ENCODE peak calls at places on chromosomes 16 and 17, in four cellular contexts. H, R, F and Z are unnamed samples. For H3K4me1, the result is how much of the 10 kb centered on the place peaks cover.

GRCh38 chr16:1054660-1055556 is 17.6 kb upstream of the SSTR5 start:
- DNase-seq in F (no peak), H (no peak), R (peak), Z (no peak)

GRCh38 chr16:15552507-15552906 is 90.4 kb downstream of the MARF1 start:
- DNase-seq in F (no peak), R (no peak), H (no peak), Z (no peak)

GRCh38 chr16:67341250-67341649 is 14.6 kb downstream of the LRRC36 start:
- DNase-seq in F (no peak), H (no peak), R (no peak), Z (no peak)

GRCh38 chr16:375212-375611 is 4.9 kb upstream of the MRPL28 start:
- DNase-seq in R (no peak), F (no peak), H (no peak), Z (no peak)

GRCh38 chr17:385195-385835 is 32.7 kb upstream of the RPH3AL start:
- DNase-seq in F (peak), R (no peak), H (peak), Z (no peak)

GRCh38 chr16:5041604-5042133 is 7.9 kb upstream of the NAGPA start:
- DNase-seq in R (peak), F (no peak), H (no peak), Z (no peak)

GRCh38 chr16:50765866-50766265 is 24.0 kb downstream of the CYLD start:
- DNase-seq in F (no peak), H (no peak), R (no peak), Z (no peak)

GRCh38 chr17:77145635-77146632 is 5.2 kb downstream of the SEC14L1 start:
- DNase-seq in R (peak), F (no peak), H (peak), Z (no peak)

GRCh38 chr17:2292100-2292499 is 11.5 kb downstream of the SMG6 start:
- DNase-seq in H (no peak), R (peak), F (no peak), Z (no peak)

GRCh38 chr16:64627288-64627687 is 494.6 kb downstream of the CDH11 start:
- DNase-seq in H (no peak), F (no peak), R (no peak), Z (no peak)

GRCh38 chr16:901715-902601 is 68.8 kb downstream of the LMF1 start:
- DNase-seq in F (no peak), H (no peak), R (no peak), Z (no peak)

GRCh38 chr16:56257260-56257659 is 66.0 kb downstream of the GNAO1 start:
- DNase-seq in F (peak), H (peak), R (peak), Z (no peak)

GRCh38 chr16:11585460-11586374 is 1.0 kb downstream of the LITAF start:
- DNase-seq in H (no peak), R (peak), F (peak), Z (no peak)

GRCh38 chr17:8255499-8255898 is 6.4 kb downstream of the PFAS start:
- DNase-seq in H (no peak), F (no peak), R (no peak), Z (no peak)

GRCh38 chr17:73192219-73192893 is 499 bp upstream of the COG1 start:
- DNase-seq in F (peak), H (peak), R (peak), Z (peak)

GRCh38 chr16:63426275-63426870 is 1390.1 kb upstream of the CDH8 start:
- DNase-seq in R (no peak), H (no peak), F (no peak), Z (no peak)

GRCh38 chr16:15598648-15599190 is 44.2 kb downstream of the MARF1 start:
- DNase-seq in F (no peak), R (no peak), H (peak), Z (no peak)

GRCh38 chr17:43094129-43094834 is 30.9 kb downstream of the BRCA1 start:
- DNase-seq in R (peak), F (no peak), H (no peak), Z (no peak)

GRCh38 chr17:48048321-48049140 is at the start of gene NFE2L1:
- DNase-seq in R (peak), F (peak), H (peak), Z (peak)

GRCh38 chr17:48047741-48048320 is 328 bp upstream of the NFE2L1 start:
- DNase-seq in H (peak), F (peak), R (peak), Z (peak)

GRCh38 chr17:48046296-48046695 is 1.9 kb upstream of the NFE2L1 start:
- DNase-seq in H (no peak), F (no peak), R (no peak), Z (no peak)

GRCh38 chr17:48045270-48046001 is 2.7 kb upstream of the NFE2L1 start:
- DNase-seq in H (no peak), R (no peak), F (no peak), Z (no peak)

DNA sequence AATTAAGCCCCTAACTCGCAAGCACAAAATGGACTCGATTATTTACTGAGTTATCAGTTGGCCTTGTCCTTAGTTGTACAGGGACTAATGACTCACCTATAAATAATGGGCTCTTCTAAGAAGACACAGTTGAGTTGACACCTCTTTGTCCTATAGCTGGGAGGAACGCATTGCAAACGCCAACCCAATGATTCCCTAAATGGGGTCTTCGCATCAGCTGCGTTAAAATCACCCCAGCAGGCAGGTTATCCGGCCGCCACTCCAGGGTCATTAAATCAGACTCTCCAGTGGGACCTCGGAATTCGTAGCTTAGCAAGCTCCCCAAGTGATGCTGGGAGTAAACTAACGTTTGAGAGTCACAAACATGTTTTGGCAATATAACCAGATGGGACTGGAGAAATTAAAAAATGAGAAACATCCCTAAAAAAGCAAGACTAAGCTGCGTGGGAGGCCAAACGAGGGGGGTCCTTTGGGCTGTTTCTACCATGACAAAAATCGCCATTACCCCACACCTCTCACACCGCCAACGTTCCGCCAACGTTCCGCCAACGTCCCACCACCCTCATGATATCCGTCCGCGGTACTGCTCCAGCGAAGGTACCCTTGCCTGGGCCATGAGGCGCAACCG is 932 bp upstream of the NFE2L1 start:
- DNase-seq in F (no peak), H (peak), R (no peak), Z (no peak)
- TF ChIP-seq POLR2A in F (no peak), H (no peak), R (no peak), Z (no peak)

GRCh38 chr16:2967211-2967631 is 1.9 kb upstream of the PAQR4 start:
- DNase-seq in H (no peak), F (no peak), R (no peak), Z (no peak)
- H3K4me1 ChIP-seq in H (under half), F (under half), R (under half), Z (half or more)

DNA sequence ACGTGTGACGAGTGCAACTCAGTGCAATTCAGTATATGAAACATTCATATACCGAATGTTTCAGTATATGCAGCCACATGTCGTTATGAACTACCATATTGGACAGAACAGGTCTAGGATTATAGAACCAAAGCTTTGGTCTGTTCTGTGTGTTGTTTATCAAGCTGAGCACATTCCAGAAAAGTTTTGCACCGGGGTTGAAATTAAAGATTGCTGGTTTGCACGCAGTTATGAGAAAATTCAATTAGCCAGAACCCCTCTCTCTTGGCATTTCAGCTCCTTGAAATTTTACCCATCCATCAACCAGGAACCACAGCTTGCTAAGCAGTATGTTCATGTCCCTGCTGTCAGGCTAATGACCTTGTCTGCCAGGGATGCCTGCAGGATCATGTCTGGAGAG is 9.5 kb downstream of the KRT32 start:
- DNase-seq in F (no peak), R (no peak), H (no peak), Z (no peak)
- TF ChIP-seq POLR2A in F (no peak), R (no peak), H (no peak), Z (no peak)

GRCh38 chr17:45308840-45309239 is 8.0 kb downstream of the MAP3K14 start:
- DNase-seq in R (no peak), F (no peak), H (no peak), Z (no peak)
- H3K4me1 ChIP-seq in R (under half), F (under half), H (under half), Z (half or more)

GRCh38 chr17:17476865-17477467 is at the start of gene MED9:
- DNase-seq in F (peak), R (peak), H (peak), Z (peak)
- TF ChIP-seq POLR2A in F (peak), R (peak), H (peak), Z (peak)

DNA sequence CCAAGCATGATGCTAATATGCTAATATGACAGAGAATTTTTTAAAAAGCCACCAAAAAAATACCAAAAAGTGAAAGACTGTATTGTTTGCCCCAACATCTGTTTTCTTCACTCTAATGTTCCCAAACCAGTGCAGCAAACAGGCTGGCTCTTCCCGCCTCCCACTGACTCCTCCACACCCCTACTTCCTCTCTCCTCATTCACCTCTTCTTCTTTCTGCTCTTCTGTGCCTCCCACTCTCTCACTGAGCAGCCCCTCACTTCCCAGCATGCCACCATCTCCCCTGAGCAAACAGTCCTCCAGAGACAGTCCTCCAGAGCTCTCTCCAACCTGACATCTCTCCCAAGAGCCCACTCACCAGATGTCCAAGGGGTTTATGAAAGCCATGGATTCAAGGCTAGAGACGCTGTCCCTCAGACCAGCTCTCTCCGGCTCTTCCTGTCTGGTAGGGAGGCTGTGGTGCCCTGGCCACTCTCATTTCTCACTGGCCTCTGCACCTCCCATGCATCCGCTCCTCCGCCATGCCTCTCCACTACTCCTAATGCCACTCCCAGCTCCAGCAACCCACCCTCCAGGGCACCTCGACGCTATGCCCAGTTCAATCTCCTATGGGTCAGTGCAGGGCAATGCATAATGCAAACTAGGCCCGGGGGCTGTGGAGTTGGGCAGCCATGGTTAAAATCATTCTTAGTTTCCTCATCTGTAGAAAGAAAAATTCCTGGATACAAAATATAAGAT is 52.9 kb downstream of the ANKRD11 start:
- DNase-seq in F (no peak), H (no peak), R (no peak), Z (no peak)
- H3K4me1 ChIP-seq in F (under half), H (under half), R (under half), Z (half or more)

DNA sequence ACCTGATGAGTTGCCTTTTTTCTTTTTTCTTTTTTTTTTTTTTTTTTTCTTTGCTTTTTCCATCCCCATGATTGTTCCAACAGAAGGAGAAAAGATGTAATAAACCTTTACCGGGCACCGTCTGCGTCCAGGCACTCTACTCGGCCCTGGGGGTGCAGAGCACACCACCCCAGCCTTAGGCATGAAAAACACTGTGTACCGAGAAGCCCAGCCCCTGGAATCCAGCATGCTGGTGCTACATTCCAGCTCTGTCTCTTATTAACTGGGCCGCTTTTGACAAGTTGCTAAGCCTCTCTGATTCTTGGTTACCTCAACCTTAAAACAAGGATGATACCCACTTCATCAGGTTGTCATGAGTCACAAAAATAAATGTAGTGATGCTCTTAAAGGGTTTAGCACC is 64.1 kb upstream of the HSBP1 start:
- DNase-seq in F (no peak), R (no peak), H (no peak), Z (no peak)
- TF ChIP-seq POLR2A in F (no peak), R (no peak), H (no peak), Z (no peak)

DNA sequence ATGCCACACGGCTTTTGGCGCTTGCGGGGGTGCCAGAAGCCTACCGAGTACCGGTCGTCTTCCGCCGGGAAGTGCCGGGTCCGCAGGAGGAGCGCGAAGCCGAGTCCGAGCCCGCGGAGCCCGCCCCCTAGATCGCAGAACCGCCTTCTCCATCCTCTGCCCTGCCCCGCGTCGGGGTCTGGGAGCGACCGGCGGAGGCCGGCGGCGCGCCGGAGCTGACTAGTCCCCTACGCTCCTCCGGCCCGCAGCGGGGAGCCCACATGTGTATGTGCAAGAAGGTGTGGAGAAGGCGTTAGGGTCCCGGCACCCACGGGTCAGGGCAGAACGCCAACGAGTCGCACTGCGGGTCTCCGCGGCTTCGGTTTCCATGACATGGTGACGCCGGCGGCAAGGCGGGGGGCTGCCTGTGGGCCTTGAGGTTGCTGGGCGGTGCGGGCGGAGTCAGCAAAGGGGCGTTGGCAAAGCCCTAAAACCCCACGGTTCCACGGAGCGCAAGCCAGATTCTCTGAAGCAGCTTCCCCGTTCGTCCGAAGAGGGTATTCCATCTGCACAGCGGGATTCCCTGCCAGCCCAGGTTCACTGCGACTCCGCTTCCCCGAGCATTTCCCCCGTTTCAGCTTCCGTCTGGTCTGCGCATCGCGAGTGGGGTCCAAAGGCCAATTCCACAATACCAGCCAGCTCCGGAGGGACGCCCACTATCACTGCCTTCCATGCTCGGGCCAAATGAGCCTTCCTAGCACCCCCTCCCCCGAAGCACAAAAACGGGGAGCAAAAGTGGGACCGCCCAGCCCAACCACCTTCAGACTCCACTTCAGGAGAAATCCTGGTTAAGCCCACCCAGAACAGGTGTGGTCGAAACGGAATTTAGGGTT is 2.3 kb upstream of the LHX1 start:
- DNase-seq in F (no peak), R (no peak), H (no peak), Z (no peak)
- H3K4me1 ChIP-seq in F (under half), R (under half), H (under half), Z (half or more)

DNA sequence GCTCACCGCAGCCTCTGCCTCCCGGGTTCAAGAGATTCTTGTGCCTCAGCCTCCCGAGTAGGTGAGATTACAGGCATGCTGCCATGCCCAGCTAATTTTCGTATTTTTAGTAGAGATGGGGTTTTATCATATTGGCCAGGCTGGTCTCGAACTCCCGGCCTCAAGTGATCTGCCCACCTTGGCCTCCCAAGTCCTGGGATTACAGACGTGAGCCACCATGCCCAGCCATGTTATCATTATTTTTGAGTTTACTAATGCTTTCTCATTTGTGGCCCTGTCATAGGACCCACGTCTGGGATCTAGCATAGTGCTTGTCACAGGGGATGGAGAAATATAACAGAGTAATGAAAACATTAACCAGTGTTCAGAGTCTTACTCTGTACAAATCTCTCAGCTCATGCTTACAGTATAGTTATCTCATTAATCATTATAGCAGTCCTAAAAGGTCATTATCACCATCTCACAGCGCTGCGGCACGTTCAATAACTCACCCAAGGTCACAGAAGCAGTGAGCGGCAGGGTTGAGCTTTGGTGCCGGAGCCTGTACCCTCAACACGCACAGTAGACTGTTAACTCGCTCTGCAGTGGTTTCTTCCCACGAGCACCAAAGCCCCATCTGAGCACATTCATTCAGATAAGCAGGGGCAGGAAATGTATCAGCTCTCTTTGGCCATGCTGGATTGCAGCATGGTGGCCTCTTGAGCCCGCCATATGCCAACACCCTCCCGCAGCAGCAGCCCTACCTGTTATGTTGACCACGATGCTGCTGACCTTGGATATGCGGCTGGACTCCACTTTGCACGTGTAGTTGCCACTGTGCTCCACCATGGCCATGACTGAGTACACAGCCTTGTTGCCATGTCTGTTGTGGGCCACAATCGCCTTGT is 21.4 kb downstream of the PECAM1 start:
- DNase-seq in F (peak), R (no peak), H (peak), Z (no peak)
- TF ChIP-seq POLR2A in F (no peak), R (no peak), H (no peak), Z (no peak)